ENCODE peak calls at places on chromosomes 16 and 17, in ten cellular contexts. Z, D, K, A, B, L, O, T, Y and F are unnamed samples.

GRCh38 chr17:14387036-14387435 is 86.2 kb downstream of the HS3ST3B1 start:
- DNase-seq in Z (no peak), D (no peak), K (no peak), A (no peak), B (no peak), L (no peak), O (no peak), T (no peak), Y (no peak), F (no peak)

GRCh38 chr17:73551756-73552155 is 92.5 kb downstream of the SDK2 start:
- DNase-seq in Z (no peak), D (peak), K (no peak), A (no peak), B (no peak), L (peak), O (peak), T (no peak), Y (peak), F (no peak)

GRCh38 chr17:75933836-75934235 is 7.0 kb downstream of the FBF1 start:
- DNase-seq in Z (no peak), D (no peak), K (no peak), A (no peak), B (peak), L (no peak), O (no peak), T (no peak), Y (no peak), F (no peak)

GRCh38 chr16:86308514-86308913 is 201.8 kb upstream of the FOXF1 start:
- DNase-seq in Z (no peak), D (no peak), K (no peak), A (no peak), B (no peak), L (no peak), O (no peak), T (no peak), Y (no peak), F (no peak)

GRCh38 chr16:86885139-86885538 is 306.8 kb downstream of the FOXL1 start:
- DNase-seq in Z (no peak), D (no peak), K (no peak), A (no peak), B (no peak), L (no peak), O (no peak), T (no peak), Y (no peak), F (no peak)

GRCh38 chr16:71401988-71402387 is 39.9 kb downstream of the TLE7 start:
- DNase-seq in Z (no peak), D (no peak), K (no peak), A (no peak), B (no peak), L (no peak), O (no peak), T (no peak), Y (no peak), F (no peak)

GRCh38 chr17:4535667-4536258 is 19.4 kb downstream of the MYBBP1A start:
- DNase-seq in Z (no peak), D (no peak), K (no peak), A (no peak), B (no peak), L (no peak), O (no peak), T (no peak), Y (no peak), F (no peak)

GRCh38 chr17:68318103-68318991 is 27.1 kb downstream of the ARSG start:
- DNase-seq in Z (peak), D (no peak), K (no peak), A (no peak), B (peak), L (no peak), O (peak), T (no peak), Y (no peak), F (no peak)

GRCh38 chr17:36525113-36525512 is 9.6 kb downstream of the MYO19 start:
- DNase-seq in Z (peak), D (no peak), K (no peak), A (no peak), B (no peak), L (no peak), O (no peak), T (no peak), Y (no peak), F (no peak)

GRCh38 chr17:77471984-77472836 is 331.4 kb downstream of the SEC14L1 start:
- DNase-seq in Z (peak), D (peak), K (no peak), A (peak), B (peak), L (no peak), O (peak), T (no peak), Y (no peak), F (peak)

GRCh38 chr16:86809458-86809955 is 231.2 kb downstream of the FOXL1 start:
- DNase-seq in Z (peak), D (no peak), K (no peak), A (no peak), B (peak), L (no peak), O (peak), T (no peak), Y (no peak), F (no peak)

GRCh38 chr17:64092952-64093451 is 36.9 kb downstream of the ERN1 start:
- DNase-seq in Z (no peak), D (no peak), K (no peak), A (peak), B (no peak), L (no peak), O (no peak), T (no peak), Y (no peak), F (no peak)

GRCh38 chr16:61654962-61655361 is 381.3 kb downstream of the CDH8 start:
- DNase-seq in Z (peak), D (no peak), K (no peak), A (no peak), B (no peak), L (no peak), O (no peak), T (no peak), Y (no peak), F (no peak)

GRCh38 chr16:28189237-28189636 is 22.5 kb downstream of the XPO6 start:
- DNase-seq in Z (peak), D (no peak), K (no peak), A (no peak), B (no peak), L (no peak), O (peak), T (no peak), Y (no peak), F (no peak)

GRCh38 chr16:22326771-22327445 is 29.7 kb downstream of the POLR3E start:
- DNase-seq in Z (no peak), D (no peak), K (no peak), A (no peak), B (no peak), L (no peak), O (no peak), T (no peak), Y (no peak), F (no peak)

GRCh38 chr17:65564793-65565192 is 3.3 kb upstream of the AXIN2 start:
- DNase-seq in Z (no peak), D (peak), K (peak), A (no peak), B (peak), L (no peak), O (no peak), T (no peak), Y (no peak), F (no peak)

GRCh38 chr16:5770118-5770517 is 672.5 kb upstream of the EEF2KMT start:
- DNase-seq in Z (no peak), D (no peak), K (no peak), A (no peak), B (no peak), L (no peak), O (no peak), T (no peak), Y (no peak), F (no peak)

GRCh38 chr17:56142325-56142724 is 10.9 kb upstream of the ANKFN1 start:
- DNase-seq in Z (peak), D (no peak), K (peak), A (no peak), B (peak), L (no peak), O (peak), T (no peak), Y (no peak), F (no peak)

GRCh38 chr16:726438-727290 is at the start of the genes CCDC78 and HAGHL:
- DNase-seq in Z (peak), D (peak), K (no peak), A (peak), B (no peak), L (peak), O (peak), T (no peak), Y (peak), F (no peak)

GRCh38 chr17:49646391-49647255 is 31.3 kb downstream of the SPOP start:
- DNase-seq in Z (peak), D (no peak), K (peak), A (peak), B (peak), L (no peak), O (peak), T (peak), Y (peak), F (no peak)

GRCh38 chr17:82947051-82947991 is 107.5 kb upstream of the ZNF750 start:
- DNase-seq in Z (no peak), D (no peak), K (no peak), A (no peak), B (no peak), L (no peak), O (no peak), T (no peak), Y (no peak), F (no peak)